ENCODE peak calls at places on chromosome X, in ten cellular contexts. W is germinal center; A is activated CD8-positive, alpha-beta T cell treated with anti-CD3 and anti-CD28 coated beads, Interleukin-2, amount 10 ng/mL, durations not matched to agents 7 days and 5 days; R is lung microvascular endothelial cell; U is epithelial cell of prostate; G is Right ventricle myocardium superior; N is GM04503; M is amniotic epithelial cell; J is activated CD4-positive, alpha-beta memory T cell treated with anti-CD3 and anti-CD28 coated beads for 36 hours; C is neural crest cell. Z is an unnamed sample.

GRCh38 chrX:13194291-13195103 is 125.4 kb downstream of the ATXN3L start:
- DNase-seq in M (peak; percentile 57), W (no peak), R (peak; percentile 31), J (no peak), G (no peak), A (no peak), N (no peak), C (no peak), U (no peak), Z (no peak)

GRCh38 chrX:104318330-104319009 is 63.7 kb upstream of the ESX1 start:
- DNase-seq in C (no peak), J (no peak), G (no peak), N (no peak), U (peak; percentile 69), R (peak; percentile 60), A (no peak), M (peak; percentile 20), W (no peak), Z (peak; percentile 54)

GRCh38 chrX:136768469-136769084 is 12.2 kb downstream of the ARHGEF6 start:
- DNase-seq in G (peak; percentile 61), A (peak; percentile 57), M (peak; percentile 62), U (peak; percentile 16), C (no peak), N (peak; percentile 88), R (no peak), J (peak; percentile 78), W (peak; percentile 14), Z (no peak)

GRCh38 chrX:69150294-69150960 is 14.8 kb downstream of the PJA1 start:
- DNase-seq in J (no peak), A (no peak), G (no peak), R (no peak), N (no peak), W (no peak), M (no peak), C (no peak), U (peak; percentile 72), Z (peak; percentile 71)

GRCh38 chrX:135892781-135893180 is 463 bp downstream of the CT45A10 start:
- DNase-seq in R (no peak), U (no peak), A (no peak), N (no peak), J (no peak), M (no peak), W (no peak), G (no peak), C (no peak), Z (no peak)

GRCh38 chrX:153523269-153523668 is 5.8 kb downstream of the ATP2B3 start:
- DNase-seq in N (no peak), J (no peak), M (no peak), A (no peak), C (no peak), W (no peak), U (no peak), R (no peak), G (no peak), Z (no peak)

GRCh38 chrX:21989415-21989814 is 42.7 kb upstream of the PHEX start:
- DNase-seq in A (peak; percentile 39), C (no peak), R (no peak), G (no peak), J (peak; percentile 48), W (no peak), U (no peak), N (no peak), M (no peak), Z (no peak)

GRCh38 chrX:10597871-10598270 is 22.5 kb downstream of the MID1 start:
- DNase-seq in R (peak; percentile 66), A (no peak), J (peak; percentile 8), C (no peak), G (no peak), N (no peak), M (peak; percentile 50), W (peak; percentile 2), U (no peak), Z (no peak)

GRCh38 chrX:13598877-13599276 is 29.5 kb downstream of the EGFL6 start:
- DNase-seq in W (no peak), J (no peak), M (peak; percentile 3), G (no peak), R (peak; percentile 24), A (no peak), N (no peak), U (no peak), C (no peak), Z (no peak)

GRCh38 chrX:7147978-7148824 is at the start of gene PUDP:
- DNase-seq in U (no peak), W (peak; percentile 94), G (peak; percentile 92), N (no peak), M (peak; percentile 56), A (peak; percentile 83), J (peak; percentile 86), R (peak; percentile 94), C (peak; percentile 85), Z (peak; percentile 41)

GRCh38 chrX:16188687-16189086 is 21.4 kb downstream of the MAGEB17 start:
- DNase-seq in G (no peak), C (no peak), R (peak; percentile 47), N (no peak), A (no peak), U (no peak), M (no peak), W (no peak), J (no peak), Z (no peak)

GRCh38 chrX:150225756-150226155 is 137.4 kb upstream of the MAMLD1 start:
- DNase-seq in R (no peak), G (no peak), M (no peak), U (no peak), C (no peak), J (no peak), N (no peak), A (no peak), W (no peak), Z (no peak)